ENCODE peak calls at places on chromosomes 3 and 15, in ten cellular contexts. Y is endothelial cell of umbilical vein, T is IMR-90, B is PC-3, M is fibroblast of lung, Z is K562, G is DND-41, U is astrocyte, V is GM12878, A is HepG2. S is an unnamed sample. For H3K4me1, the result is how much of the 10 kb centered on the place peaks cover.

GRCh38 chr15:76177491-76178040 is 117.8 kb downstream of the TMEM266 start:
- DNase-seq in V (no peak), Y (no peak), M (peak), A (peak), B (peak), G (no peak), T (peak), U (peak), Z (no peak), S (peak)

GRCh38 chr3:134339331-134339730 is 34.9 kb downstream of the AMOTL2 start:
- DNase-seq in U (no peak), T (no peak), M (no peak), Y (no peak), Z (no peak), V (no peak), A (no peak), G (no peak), B (no peak), S (no peak)

GRCh38 chr3:72903004-72903403 is 15.2 kb downstream of the GXYLT2 start:
- DNase-seq in T (peak), M (peak), U (peak), Z (no peak), A (peak), B (peak), V (no peak), Y (no peak), G (no peak), S (peak)

GRCh38 chr15:22786868-22787698 is 639 bp downstream of the NIPA1 start:
- DNase-seq in A (peak), G (peak), U (no peak), V (no peak), M (peak), Y (peak), B (peak), T (no peak), Z (peak), S (peak)

GRCh38 chr15:39854161-39854560 is 65.9 kb downstream of the GPR176 start:
- DNase-seq in M (no peak), Y (no peak), V (no peak), T (peak), A (no peak), U (no peak), Z (no peak), B (no peak), G (no peak), S (no peak)

GRCh38 chr15:26318689-26319088 is 454.2 kb downstream of the GABRB3 start:
- DNase-seq in A (no peak), Y (no peak), B (no peak), Z (no peak), T (no peak), G (no peak), M (no peak), V (no peak), U (no peak), S (no peak)

GRCh38 chr3:137808015-137808414 is 43.9 kb downstream of the SOX14 start:
- DNase-seq in V (no peak), Z (no peak), Y (no peak), T (no peak), U (no peak), A (no peak), B (no peak), G (no peak), M (no peak), S (no peak)

GRCh38 chr3:52311567-52312119 is 4.5 kb upstream of the DNAH1 start:
- DNase-seq in Z (no peak), A (no peak), U (no peak), M (no peak), Y (no peak), V (no peak), T (no peak), B (no peak), G (no peak), S (no peak)

GRCh38 chr15:48966595-48967301 is 3.0 kb upstream of the SHC4 start:
- DNase-seq in G (peak), Y (no peak), Z (no peak), U (peak), A (no peak), V (peak), T (peak), M (peak), B (peak), S (peak)

GRCh38 chr3:58164916-58165821 is 45.6 kb downstream of the DNASE1L3 start:
- DNase-seq in T (no peak), G (no peak), Y (no peak), V (no peak), U (peak), M (no peak), B (no peak), Z (no peak), A (peak), S (no peak)

GRCh38 chr15:35863655-35864054 is 317.7 kb upstream of the DPH6 start:
- DNase-seq in U (no peak), V (no peak), M (no peak), B (no peak), T (no peak), A (no peak), Z (no peak), Y (no peak), G (no peak), S (no peak)

GRCh38 chr3:66659056-66659455 is 158.2 kb upstream of the LRIG1 start:
- DNase-seq in V (no peak), M (no peak), Y (no peak), A (no peak), T (no peak), U (no peak), B (no peak), G (no peak), Z (no peak), S (no peak)

GRCh38 chr3:51997935-51998596 is 2.4 kb upstream of the RPL29 start:
- DNase-seq in T (no peak), U (no peak), Y (no peak), M (no peak), Z (no peak), A (peak), V (no peak), B (peak), G (no peak), S (peak)

GRCh38 chr3:42067324-42067723 is 23.8 kb upstream of the TRAK1 start:
- DNase-seq in U (peak), T (peak), Y (peak), G (no peak), V (peak), B (no peak), M (peak), A (no peak), Z (no peak), S (no peak)

GRCh38 chr15:90593469-90594158 is 63.9 kb downstream of the CRTC3 start:
- DNase-seq in Y (no peak), G (no peak), U (no peak), T (no peak), Z (peak), M (no peak), B (no peak), V (no peak), A (no peak), S (no peak)

GRCh38 chr3:158104346-158105020 is 1.7 kb downstream of the SHOX2 start:
- DNase-seq in U (no peak), V (no peak), M (no peak), G (no peak), Y (no peak), B (no peak), Z (no peak), A (no peak), T (no peak), S (no peak)

GRCh38 chr3:28844688-28845324 is 436.1 kb upstream of the RBMS3 start:
- DNase-seq in V (no peak), Z (no peak), G (no peak), T (no peak), B (no peak), U (no peak), M (no peak), A (no peak), Y (no peak), S (no peak)

GRCh38 chr15:45448066-45448510 is 69.7 kb upstream of the GATM start:
- DNase-seq in V (no peak), Z (no peak), T (peak), A (no peak), B (peak), Y (no peak), U (no peak), M (no peak), G (no peak), S (peak)

GRCh38 chr3:188446014-188446413 is 292.1 kb downstream of the LPP start:
- DNase-seq in B (no peak), U (no peak), G (peak), T (no peak), Y (no peak), Z (no peak), V (peak), A (no peak), M (no peak), S (no peak)

GRCh38 chr15:52148409-52148808 is 35.8 kb upstream of the BCL2L10 start:
- DNase-seq in B (no peak), G (no peak), Y (no peak), T (peak), Z (no peak), V (no peak), A (no peak), M (no peak), U (no peak), S (no peak)

GRCh38 chr15:89399390-89400120 is 64.9 kb upstream of the POLG start:
- DNase-seq in M (no peak), Z (peak), U (no peak), A (no peak), G (no peak), Y (no peak), B (peak), T (no peak), V (no peak), S (no peak)

GRCh38 chr15:89400997-89401590 is 66.5 kb upstream of the POLG start:
- DNase-seq in V (no peak), T (no peak), A (no peak), U (no peak), M (no peak), Y (no peak), G (no peak), Z (no peak), B (no peak), S (no peak)

GRCh38 chr15:89399070-89399389 is 64.4 kb upstream of the POLG start:
- DNase-seq in A (no peak), Z (no peak), B (no peak), T (no peak), V (no peak), G (no peak), U (no peak), M (no peak), Y (no peak), S (no peak)

GRCh38 chr15:89401636-89402252 is 67.1 kb upstream of the POLG start:
- DNase-seq in M (peak), G (no peak), U (peak), V (no peak), Z (peak), T (peak), A (no peak), B (peak), Y (no peak), S (peak)

DNA sequence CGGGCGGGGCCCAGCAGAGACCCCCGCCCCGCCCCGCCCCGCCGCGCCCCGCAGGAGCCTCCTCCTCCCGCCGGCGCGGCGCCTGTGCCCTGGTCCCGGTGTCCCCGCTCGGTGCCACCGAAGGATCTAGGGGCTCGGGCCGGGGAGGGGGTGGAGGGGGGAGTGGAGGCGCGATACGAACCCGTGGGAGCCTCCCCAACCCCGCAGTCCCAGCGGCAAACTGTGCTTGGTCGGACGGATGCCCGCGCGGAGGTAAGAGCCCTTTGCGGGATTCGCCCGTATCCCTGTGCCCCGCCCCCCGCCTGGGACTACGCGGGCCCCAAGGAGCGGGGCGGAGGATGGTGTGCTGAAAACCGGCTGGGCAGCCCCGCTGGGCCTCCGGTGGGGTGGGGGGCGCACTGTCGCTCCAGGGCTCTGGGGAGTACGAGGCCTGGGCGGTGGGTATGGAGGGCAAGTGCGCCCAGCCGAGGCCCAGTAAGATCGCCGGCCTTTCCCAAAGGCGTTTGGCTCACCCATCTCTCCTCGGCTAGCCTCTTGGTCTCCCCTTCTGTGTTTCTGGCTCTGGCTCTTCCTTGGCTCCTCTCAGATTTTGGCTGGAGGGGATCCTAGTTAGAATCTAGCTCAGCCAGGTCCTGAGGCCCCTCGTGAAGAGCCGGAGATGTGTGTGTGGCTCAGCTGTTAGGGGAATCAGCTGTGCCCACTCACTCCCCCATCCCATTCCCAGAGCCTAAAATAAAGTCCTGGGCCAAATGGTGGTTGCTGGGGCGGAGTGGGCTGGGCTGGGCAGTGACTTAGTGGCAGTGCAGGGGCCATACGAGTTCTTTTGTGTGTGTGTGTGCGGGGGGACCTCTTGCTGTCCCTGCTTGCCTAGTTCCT is 65.7 kb upstream of the POLG start:
- DNase-seq in A (no peak), B (no peak), Z (no peak), V (no peak), Y (no peak), U (no peak), M (no peak), G (no peak), T (no peak), S (no peak)
- H3K4me1 ChIP-seq in A (under half), B (under half), Z (under half), V (under half), Y (under half), U (under half), M (under half), G (under half), T (under half), S (under half)

DNA sequence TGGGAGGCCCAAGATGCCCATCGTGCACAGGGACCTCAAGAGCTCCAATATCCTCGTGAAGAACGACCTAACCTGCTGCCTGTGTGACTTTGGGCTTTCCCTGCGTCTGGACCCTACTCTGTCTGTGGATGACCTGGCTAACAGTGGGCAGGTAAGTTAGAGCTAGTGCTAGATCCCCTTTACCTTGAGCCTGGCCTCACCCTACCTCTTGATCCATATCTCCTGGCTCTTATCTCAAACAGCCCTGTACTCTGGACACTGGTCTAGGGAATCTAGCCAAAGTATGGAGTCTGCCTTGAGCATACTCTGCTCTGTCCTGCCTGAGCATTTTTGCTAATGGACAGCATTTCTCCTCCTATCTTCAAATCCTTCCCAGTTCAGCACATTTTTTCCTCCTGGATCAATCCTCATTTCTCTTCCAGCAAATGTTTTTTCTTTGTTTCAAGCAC is 65.9 kb downstream of the TGFBR2 start:
- DNase-seq in Z (no peak), A (no peak), B (no peak), T (no peak), V (no peak), Y (no peak), G (no peak), U (no peak), M (no peak), S (no peak)
- H2AFZ ChIP-seq in Z (no peak), A (no peak), B (no peak), T (no peak), V (no peak), Y (no peak), G (no peak), U (no peak), M (no peak), S (no peak)

GRCh38 chr15:87878161-87878560 is 378.4 kb downstream of the NTRK3 start:
- DNase-seq in B (no peak), Z (no peak), M (no peak), Y (no peak), V (no peak), T (no peak), U (no peak), A (no peak), G (no peak), S (no peak)
- H3K27ac ChIP-seq in B (no peak), Z (no peak), M (no peak), Y (no peak), V (no peak), T (no peak), U (peak), A (no peak), G (no peak), S (no peak)

GRCh38 chr3:141074529-141074928 is 23.4 kb downstream of the SPSB4 start:
- DNase-seq in A (no peak), V (no peak), T (no peak), M (no peak), Y (no peak), B (no peak), G (no peak), U (no peak), Z (no peak), S (no peak)
- H3K4me1 ChIP-seq in A (under half), V (under half), T (under half), M (under half), Y (under half), B (under half), G (under half), U (under half), Z (under half), S (under half)

DNA sequence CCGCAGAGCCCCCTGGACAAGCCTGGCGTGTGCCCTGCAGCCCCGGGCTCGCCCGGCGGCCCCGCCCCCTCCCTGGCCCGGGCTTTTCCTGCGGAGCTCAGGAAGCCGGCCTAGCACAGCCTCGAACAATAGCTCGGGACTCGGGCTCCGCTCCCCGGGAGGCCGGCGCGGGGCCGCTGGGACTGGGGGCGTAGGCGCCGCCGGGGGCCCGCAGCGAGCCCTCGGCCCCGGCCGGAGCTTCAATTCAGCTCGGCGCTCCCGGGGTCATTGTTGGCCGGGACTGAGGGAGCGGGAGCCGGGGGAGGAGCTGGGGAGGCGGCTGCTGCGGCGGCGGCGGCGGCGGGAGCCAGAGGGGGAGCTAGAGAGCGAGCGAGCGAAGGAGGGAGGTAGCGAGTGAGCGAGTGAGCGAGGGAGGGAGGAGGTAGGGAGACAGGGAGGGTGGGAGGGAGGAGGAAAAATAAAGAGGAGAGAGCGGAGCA is 41.0 kb upstream of the ROPN1 start:
- DNase-seq in M (peak), Z (peak), G (no peak), A (peak), B (peak), U (peak), T (peak), Y (peak), V (no peak), S (peak)
- H2AFZ ChIP-seq in M (peak), Z (peak), G (no peak), A (no peak), B (peak), U (peak), T (peak), Y (peak), V (no peak), S (peak)

DNA sequence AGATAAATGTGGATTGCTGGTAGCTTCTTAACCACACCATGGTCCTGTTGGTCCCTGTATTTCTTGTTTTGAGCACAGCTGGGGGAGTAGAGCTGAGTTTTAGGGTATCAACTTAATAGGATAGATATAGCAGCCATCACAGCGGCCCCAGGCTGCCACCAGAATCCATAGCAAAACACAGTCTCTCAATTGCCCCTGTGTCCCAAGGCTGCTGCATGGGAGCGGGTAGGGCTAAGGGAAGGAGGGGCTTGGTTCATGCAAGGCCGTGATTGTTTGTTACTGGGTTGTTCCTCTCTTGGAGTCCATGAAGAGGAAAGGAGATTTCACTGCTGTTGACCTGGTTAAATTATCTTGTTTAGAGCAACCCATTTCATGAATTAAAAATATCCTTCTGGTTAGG is 22.1 kb downstream of the ARNT2 start:
- DNase-seq in A (no peak), M (no peak), T (no peak), B (no peak), U (no peak), V (no peak), Y (no peak), Z (no peak), G (no peak), S (no peak)
- H3K27ac ChIP-seq in A (no peak), M (no peak), T (no peak), B (no peak), U (no peak), V (no peak), Y (no peak), Z (no peak), G (no peak), S (no peak)

GRCh38 chr3:159787794-159788205 is 200.8 kb upstream of the IL12A start:
- DNase-seq in Z (no peak), B (peak), Y (peak), T (peak), M (peak), G (no peak), U (peak), V (no peak), A (peak), S (peak)
- H3K4me1 ChIP-seq in Z (under half), B (half or more), Y (under half), T (under half), M (under half), G (under half), U (under half), V (under half), A (half or more), S (half or more)

DNA sequence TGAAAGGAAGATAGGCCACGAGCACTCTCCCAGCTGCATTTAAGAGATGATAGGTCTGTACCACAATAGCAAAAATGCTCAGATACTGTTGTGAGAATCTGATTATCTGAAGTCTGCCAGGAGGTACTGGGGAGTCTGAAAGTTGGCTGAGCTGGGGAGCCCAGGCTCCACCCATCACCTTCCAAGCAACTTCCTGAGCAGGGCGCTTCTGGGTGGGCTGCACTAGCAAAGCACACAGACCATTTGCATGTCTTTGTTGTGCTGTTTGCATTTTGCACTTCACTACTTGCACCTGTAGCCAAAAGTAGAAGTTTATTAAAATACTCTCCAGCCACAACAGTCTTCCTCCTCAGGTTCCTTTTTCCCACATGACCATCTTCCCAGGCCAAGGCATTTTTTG is 133.2 kb downstream of the ALDH1A2 start:
- DNase-seq in B (no peak), M (no peak), Y (no peak), T (no peak), Z (no peak), U (no peak), G (no peak), V (no peak), A (no peak), S (no peak)
- H2AFZ ChIP-seq in B (no peak), M (no peak), Y (no peak), T (no peak), Z (no peak), U (no peak), G (no peak), V (no peak), A (no peak), S (no peak)

S was measured in mammary epithelial cell.